ENCODE peak calls at places on chromosome 13, in five cellular contexts. C, E, Y, H and M are unnamed samples.

GRCh38 chr13:72504026-72504925 is 223.2 kb downstream of the MZT1 start:
- DNase-seq in C (no peak), H (no peak), Y (no peak), E (no peak), M (no peak)

GRCh38 chr13:30816733-30817132 is 81.4 kb downstream of the ALOX5AP start:
- DNase-seq in C (no peak), E (no peak), H (no peak), Y (no peak), M (no peak)

GRCh38 chr13:75465236-75465635 is 16.7 kb downstream of the TBC1D4 start:
- DNase-seq in Y (no peak), H (no peak), C (no peak), E (no peak), M (no peak)

GRCh38 chr13:26599885-26600284 is 42.4 kb downstream of the WASF3 start:
- DNase-seq in Y (no peak), H (no peak), C (no peak), E (no peak), M (no peak)

GRCh38 chr13:103839460-103839859 is 773.2 kb upstream of the SLC10A2 start:
- DNase-seq in E (no peak), Y (no peak), H (no peak), C (no peak), M (no peak)

GRCh38 chr13:108508263-108508662 is 121.1 kb upstream of the MYO16 start:
- DNase-seq in E (no peak), Y (no peak), H (peak), C (no peak), M (no peak)

GRCh38 chr13:34371645-34372044 is 553.7 kb downstream of the RFC3 start:
- DNase-seq in H (no peak), C (no peak), E (no peak), Y (no peak), M (no peak)

GRCh38 chr13:40271511-40271910 is 394.9 kb downstream of the FOXO1 start:
- DNase-seq in Y (peak), C (no peak), H (peak), E (peak), M (peak)

GRCh38 chr13:41645313-41645712 is 188.0 kb downstream of the RGCC start:
- DNase-seq in E (peak), Y (no peak), C (peak), H (no peak), M (no peak)

GRCh38 chr13:36158606-36159005 is 27.4 kb upstream of the DCLK1 start:
- DNase-seq in C (no peak), E (no peak), Y (no peak), H (no peak), M (no peak)

GRCh38 chr13:24035411-24035810 is 125.1 kb upstream of the SPATA13 start:
- DNase-seq in Y (no peak), C (no peak), E (no peak), H (no peak), M (no peak)

GRCh38 chr13:79749985-79750551 is 269.1 kb downstream of the NDFIP2 start:
- DNase-seq in C (peak), E (peak), Y (peak), H (no peak), M (no peak)

GRCh38 chr13:23570931-23571330 is 719 bp downstream of the TNFRSF19 start:
- DNase-seq in H (no peak), E (no peak), Y (no peak), C (no peak), M (no peak)

GRCh38 chr13:51589793-51590192 is 5.5 kb downstream of the WDFY2 start:
- DNase-seq in E (no peak), H (no peak), C (no peak), Y (no peak), M (no peak)

GRCh38 chr13:40485611-40486517 is 180.6 kb downstream of the FOXO1 start:
- DNase-seq in C (no peak), Y (no peak), H (peak), E (no peak), M (peak)

GRCh38 chr13:78137404-78138142 is 218.9 kb upstream of the EDNRB start:
- DNase-seq in Y (peak), H (peak), E (no peak), C (peak), M (peak)

GRCh38 chr13:51856027-51856736 is 5.6 kb upstream of the CCDC70 start:
- DNase-seq in Y (no peak), E (no peak), H (no peak), C (no peak), M (no peak)

GRCh38 chr13:43057653-43058317 is 34.4 kb downstream of the DNAJC15 start:
- DNase-seq in H (peak), C (no peak), E (no peak), Y (peak), M (peak)

GRCh38 chr13:97448503-97449251 is 14.7 kb downstream of the RAP2A start:
- DNase-seq in Y (peak), C (no peak), H (no peak), E (no peak), M (no peak)

GRCh38 chr13:68368922-68369321 is 1138.8 kb upstream of the PCDH9 start:
- DNase-seq in E (no peak), C (no peak), H (no peak), Y (no peak), M (no peak)

DNA sequence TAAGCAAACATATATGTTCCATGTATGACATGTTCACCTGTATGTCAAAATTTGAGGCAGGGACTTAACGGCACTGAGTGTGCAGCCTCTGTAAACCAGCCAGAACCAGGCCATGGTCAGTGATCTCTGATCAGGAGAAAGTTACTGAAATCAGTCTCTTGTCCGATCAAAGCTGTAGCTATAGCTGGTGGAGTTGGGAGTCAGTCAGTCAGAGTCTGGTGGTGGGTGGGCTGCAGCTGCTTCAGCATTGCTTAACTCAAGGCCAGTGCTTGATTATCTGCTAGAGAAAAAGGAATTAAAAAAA is 78.3 kb downstream of the ANKRD10 start:
- DNase-seq in H (no peak), Y (no peak), C (no peak), E (no peak), M (no peak)
- TF ChIP-seq CTCF in H (no peak), Y (no peak), C (no peak), E (no peak), M (no peak)

GRCh38 chr13:113002206-113002821 is 33.3 kb downstream of the MCF2L start:
- DNase-seq in C (no peak), E (no peak), H (no peak), Y (peak), M (no peak)
- TF ChIP-seq CTCF in C (peak), E (no peak), H (no peak), Y (peak), M (no peak)

DNA sequence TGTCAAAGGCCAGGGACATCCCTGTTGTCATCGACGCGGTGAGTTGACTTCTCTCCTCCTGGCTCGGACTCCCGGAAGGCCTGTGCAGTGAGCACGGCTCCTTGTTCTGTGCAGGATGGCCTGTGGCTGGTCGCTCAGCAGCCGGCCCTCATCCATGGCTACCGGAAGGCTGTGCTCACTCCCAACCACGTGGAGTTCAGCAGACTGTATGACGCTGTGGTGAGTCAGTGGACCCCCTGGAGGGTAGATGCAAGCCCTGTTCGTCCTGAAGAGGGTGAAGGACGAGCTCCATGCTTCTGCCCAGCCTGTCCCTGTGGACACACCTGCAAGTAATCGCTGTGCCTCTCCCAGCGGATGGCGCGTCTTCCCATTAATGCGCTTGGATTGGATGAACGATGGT is 19.2 kb downstream of the NAXD start:
- DNase-seq in H (no peak), C (peak), Y (no peak), E (no peak), M (no peak)
- TF ChIP-seq CTCF in H (no peak), C (no peak), Y (no peak), E (no peak), M (no peak)

GRCh38 chr13:106906431-106906996 is 338.6 kb upstream of the ARGLU1 start:
- DNase-seq in C (no peak), E (no peak), H (no peak), Y (no peak), M (no peak)
- TF ChIP-seq CTCF in C (no peak), E (no peak), H (no peak), Y (no peak), M (no peak)